ENCODE peak calls at places on chromosomes 13 and 19, in six cellular contexts. D is right lobe of liver; T is left lung; N is CD4-positive, alpha-beta T cell; J is Panc1; E is neuronal stem cell. V is an unnamed sample.

GRCh38 chr19:10979950-10980349 is 19.1 kb downstream of the SMARCA4 start:
- DNase-seq in D (no peak), T (no peak), N (no peak), J (no peak), E (no peak), V (no peak)

GRCh38 chr19:18306903-18307681 is 15.8 kb downstream of the LSM4 start:
- DNase-seq in D (no peak), T (no peak), N (peak; percentile 25), J (no peak), E (no peak), V (no peak)

GRCh38 chr13:98471895-98472294 is 105.0 kb downstream of the STK24 start:
- DNase-seq in D (no peak), T (peak; percentile 57), N (no peak), J (no peak), E (no peak), V (no peak)

GRCh38 chr19:56866563-56866962 is 26.0 kb upstream of the PEG3 start:
- DNase-seq in D (no peak), T (no peak), N (no peak), J (no peak), E (peak; percentile 4), V (no peak)

GRCh38 chr19:15379083-15379995 is at the start of gene AKAP8:
- DNase-seq in D (peak; percentile 99), T (peak; percentile 99), N (peak; percentile 96), J (peak; percentile 78), E (peak; percentile 99), V (peak; percentile 93)

GRCh38 chr19:17319473-17320238 is 10.3 kb downstream of the DDA1 start:
- DNase-seq in D (no peak), T (no peak), N (no peak), J (no peak), E (no peak), V (no peak)

GRCh38 chr19:50837300-50837699 is 3.9 kb upstream of the KLK15 start:
- DNase-seq in D (no peak), T (no peak), N (no peak), J (no peak), E (no peak), V (no peak)

GRCh38 chr19:46006411-46006810 is 11.1 kb downstream of the CCDC61 start:
- DNase-seq in D (no peak), T (no peak), N (no peak), J (no peak), E (no peak), V (no peak)

GRCh38 chr19:40217027-40217810 is 965 bp downstream of the TTC9B start:
- DNase-seq in D (peak; percentile 49), T (peak; percentile 56), N (no peak), J (peak; percentile 83), E (no peak), V (no peak)

GRCh38 chr13:45811891-45812583 is 39.5 kb downstream of the SIAH3 start:
- DNase-seq in D (no peak), T (no peak), N (no peak), J (no peak), E (no peak), V (peak; percentile 46)

GRCh38 chr13:53198017-53198416 is 169.4 kb downstream of the OLFM4 start:
- DNase-seq in D (no peak), T (no peak), N (no peak), J (no peak), E (no peak), V (no peak)

GRCh38 chr19:43809762-43810696 is 7.8 kb upstream of the LYPD5 start:
- DNase-seq in D (no peak), T (no peak), N (no peak), J (peak; percentile 15), E (no peak), V (no peak)

GRCh38 chr19:7975037-7975436 is 30.4 kb downstream of the ELAVL1 start:
- DNase-seq in D (peak; percentile 24), T (no peak), N (no peak), J (no peak), E (no peak), V (no peak)

GRCh38 chr19:33780251-33780650 is 16.4 kb upstream of the KCTD15 start:
- DNase-seq in D (no peak), T (no peak), N (no peak), J (no peak), E (no peak), V (no peak)

GRCh38 chr13:33321686-33322473 is 36.3 kb upstream of the STARD13 start:
- DNase-seq in D (no peak), T (no peak), N (no peak), J (no peak), E (no peak), V (no peak)

GRCh38 chr13:95918860-95919259 is 134.3 kb downstream of the UGGT2 start:
- DNase-seq in D (no peak), T (no peak), N (no peak), J (no peak), E (no peak), V (no peak)

GRCh38 chr19:56966225-56966696 is 125.7 kb upstream of the PEG3 start:
- DNase-seq in D (no peak), T (no peak), N (no peak), J (no peak), E (no peak), V (no peak)

GRCh38 chr19:49862411-49863253 is 4.7 kb downstream of the PNKP start:
- DNase-seq in D (peak; percentile 36), T (peak; percentile 36), N (no peak), J (no peak), E (no peak), V (no peak)

GRCh38 chr13:106917673-106918652 is 350.0 kb upstream of the ARGLU1 start:
- DNase-seq in D (peak; percentile 75), T (peak; percentile 76), N (peak; percentile 36), J (peak; percentile 5), E (peak; percentile 81), V (no peak)

GRCh38 chr13:102122147-102122546 is 279.7 kb downstream of the FGF14 start:
- DNase-seq in D (no peak), T (no peak), N (no peak), J (no peak), E (no peak), V (no peak)

GRCh38 chr19:17860993-17861360 is 1.3 kb downstream of the RPL18A start:
- DNase-seq in D (no peak), T (no peak), N (no peak), J (no peak), E (no peak), V (no peak)

GRCh38 chr13:38821753-38822551 is 135.1 kb downstream of the FREM2 start:
- DNase-seq in D (no peak), T (no peak), N (no peak), J (no peak), E (no peak), V (peak; percentile 40)

GRCh38 chr13:51831519-51831918 is 13.5 kb downstream of the TMEM272 start:
- DNase-seq in D (no peak), T (no peak), N (no peak), J (no peak), E (no peak), V (no peak)

GRCh38 chr19:45978156-45978555 is 4.5 kb upstream of the NOVA2 start:
- DNase-seq in D (no peak), T (no peak), N (no peak), J (no peak), E (no peak), V (no peak)

GRCh38 chr13:112450567-112451240 is 74.5 kb downstream of the SPACA7 start:
- DNase-seq in D (no peak), T (no peak), N (no peak), J (no peak), E (no peak), V (no peak)

GRCh38 chr13:30017880-30018279 is 167.5 kb upstream of the UBL3 start:
- DNase-seq in D (no peak), T (no peak), N (no peak), J (no peak), E (no peak), V (no peak)

GRCh38 chr13:30021611-30022010 is 171.2 kb upstream of the UBL3 start:
- DNase-seq in D (no peak), T (no peak), N (no peak), J (no peak), E (no peak), V (no peak)

GRCh38 chr13:30020726-30021312 is 170.4 kb upstream of the UBL3 start:
- DNase-seq in D (no peak), T (no peak), N (no peak), J (no peak), E (no peak), V (no peak)

GRCh38 chr13:30022256-30022655 is 171.8 kb upstream of the UBL3 start:
- DNase-seq in D (no peak), T (no peak), N (no peak), J (no peak), E (no peak), V (no peak)

GRCh38 chr13:30019648-30020626 is 169.5 kb upstream of the UBL3 start:
- DNase-seq in D (no peak), T (no peak), N (no peak), J (no peak), E (no peak), V (no peak)
- H3K27ac ChIP-seq in D (no peak overlapping the region), T (no peak overlapping the region), N (no peak overlapping the region), J (no peak overlapping the region), E (no peak overlapping the region), V (no peak overlapping the region)

GRCh38 chr13:24284876-24285275 is 24.5 kb upstream of the C1QTNF9 start:
- DNase-seq in D (no peak), T (no peak), N (no peak), J (no peak), E (no peak), V (no peak)

GRCh38 chr13:24290280-24290932 is 19.0 kb upstream of the C1QTNF9 start:
- DNase-seq in D (no peak), T (no peak), N (no peak), J (no peak), E (no peak), V (no peak)

GRCh38 chr13:24287748-24288287 is 21.6 kb upstream of the C1QTNF9 start:
- DNase-seq in D (no peak), T (no peak), N (no peak), J (no peak), E (no peak), V (no peak)

GRCh38 chr13:24288870-24289269 is 20.5 kb upstream of the C1QTNF9 start:
- DNase-seq in D (no peak), T (no peak), N (no peak), J (no peak), E (no peak), V (no peak)

GRCh38 chr13:24286624-24287023 is 22.8 kb upstream of the C1QTNF9 start:
- DNase-seq in D (no peak), T (no peak), N (no peak), J (no peak), E (no peak), V (no peak)
- H3K27ac ChIP-seq in D (no peak overlapping the region), T (no peak overlapping the region), N (no peak overlapping the region), J (no peak overlapping the region), E (no peak overlapping the region), V (no peak overlapping the region)

DNA sequence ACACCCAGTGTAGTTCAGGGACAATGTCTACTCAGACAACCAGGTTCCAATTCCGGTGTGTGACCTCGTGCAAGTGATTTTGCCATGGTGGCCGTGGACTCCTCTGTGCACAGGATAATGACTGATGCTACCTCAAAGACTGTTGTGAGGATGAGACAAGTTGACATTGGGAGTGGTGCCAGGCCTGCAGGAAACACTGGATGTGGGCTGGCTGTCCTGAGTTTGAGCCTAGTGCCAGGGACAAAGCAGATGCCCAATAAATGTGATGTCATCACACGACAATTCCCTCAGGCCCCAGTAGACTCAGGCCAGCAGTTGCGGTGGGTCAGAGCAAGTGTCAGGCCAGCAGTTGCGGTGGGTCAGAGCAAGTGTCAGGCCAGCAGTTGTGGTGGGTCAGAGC is 6.2 kb upstream of the SCN1B start:
- DNase-seq in D (no peak), T (no peak), N (no peak), J (no peak), E (no peak), V (no peak)
- H3K27ac ChIP-seq in D (no peak overlapping the region), T (no peak overlapping the region), N (no peak overlapping the region), J (no peak overlapping the region), E (no peak overlapping the region), V (no peak overlapping the region)

GRCh38 chr13:80214521-80214941 is 126.4 kb downstream of the SPRY2 start:
- DNase-seq in D (no peak), T (no peak), N (no peak), J (no peak), E (no peak), V (no peak)
- H3K27ac ChIP-seq in D (no peak overlapping the region), T (peak overlapping the region; percentile 39), N (no peak overlapping the region), J (peak overlapping the region; percentile 39), E (no peak overlapping the region), V (no peak overlapping the region)

V was measured in epithelial cell of prostate.